ENCODE peak calls at places on chromosome 18, in seven cellular contexts. One of them, this sample, is unnamed.

GRCh38 chr18:56789004-56789888 is 138.1 kb downstream of the WDR7 start:
- DNase-seq in Calu3: peak; percentile 26
- DNase-seq in activated naive CD4-positive, alpha-beta T cell treated with anti-CD3 and anti-CD28 coated beads, Interleukin-2, amount 50 U/mL, for 72 hours: no peak
- DNase-seq in H1: no peak
- DNase-seq in erythroblast: peak; percentile 41
- DNase-seq in progenitor cell of endocrine pancreas: no peak
- DNase-seq in NCI-H146: peak; percentile 19
- DNase-seq in this sample: peak; percentile 35

GRCh38 chr18:63422862-63423304 is 607 bp upstream of the VPS4B start:
- DNase-seq in activated naive CD4-positive, alpha-beta T cell treated with anti-CD3 and anti-CD28 coated beads, Interleukin-2, amount 50 U/mL, for 72 hours: no peak
- DNase-seq in Calu3: no peak
- DNase-seq in erythroblast: no peak
- DNase-seq in H1: no peak
- DNase-seq in progenitor cell of endocrine pancreas: no peak
- DNase-seq in NCI-H146: peak; percentile 95
- DNase-seq in this sample: no peak

GRCh38 chr18:9765505-9765904 is 57.4 kb downstream of the RAB31 start:
- DNase-seq in H1: no peak
- DNase-seq in progenitor cell of endocrine pancreas: no peak
- DNase-seq in erythroblast: no peak
- DNase-seq in NCI-H146: no peak
- DNase-seq in Calu3: no peak
- DNase-seq in activated naive CD4-positive, alpha-beta T cell treated with anti-CD3 and anti-CD28 coated beads, Interleukin-2, amount 50 U/mL, for 72 hours: no peak
- DNase-seq in this sample: no peak

GRCh38 chr18:58682429-58683069 is 11.3 kb downstream of the MALT1 start:
- DNase-seq in NCI-H146: no peak
- DNase-seq in Calu3: peak; percentile 69
- DNase-seq in progenitor cell of endocrine pancreas: no peak
- DNase-seq in H1: no peak
- DNase-seq in activated naive CD4-positive, alpha-beta T cell treated with anti-CD3 and anti-CD28 coated beads, Interleukin-2, amount 50 U/mL, for 72 hours: no peak
- DNase-seq in erythroblast: peak; percentile 86
- DNase-seq in this sample: no peak

GRCh38 chr18:55320399-55321255 is 267.4 kb downstream of the TCF4 start:
- DNase-seq in activated naive CD4-positive, alpha-beta T cell treated with anti-CD3 and anti-CD28 coated beads, Interleukin-2, amount 50 U/mL, for 72 hours: no peak
- DNase-seq in erythroblast: no peak
- DNase-seq in H1: no peak
- DNase-seq in NCI-H146: no peak
- DNase-seq in Calu3: no peak
- DNase-seq in progenitor cell of endocrine pancreas: no peak
- DNase-seq in this sample: no peak

GRCh38 chr18:75227535-75227934 is 16.9 kb downstream of the TSHZ1 start:
- DNase-seq in NCI-H146: no peak
- DNase-seq in erythroblast: no peak
- DNase-seq in progenitor cell of endocrine pancreas: no peak
- DNase-seq in activated naive CD4-positive, alpha-beta T cell treated with anti-CD3 and anti-CD28 coated beads, Interleukin-2, amount 50 U/mL, for 72 hours: no peak
- DNase-seq in H1: no peak
- DNase-seq in Calu3: no peak
- DNase-seq in this sample: no peak

GRCh38 chr18:10727477-10727876 is 201.7 kb downstream of the NAPG start:
- DNase-seq in NCI-H146: peak; percentile 81
- DNase-seq in activated naive CD4-positive, alpha-beta T cell treated with anti-CD3 and anti-CD28 coated beads, Interleukin-2, amount 50 U/mL, for 72 hours: no peak
- DNase-seq in H1: no peak
- DNase-seq in Calu3: no peak
- DNase-seq in erythroblast: no peak
- DNase-seq in progenitor cell of endocrine pancreas: no peak
- DNase-seq in this sample: no peak

GRCh38 chr18:48923746-48924580 is 26.8 kb downstream of the SMAD7 start:
- DNase-seq in activated naive CD4-positive, alpha-beta T cell treated with anti-CD3 and anti-CD28 coated beads, Interleukin-2, amount 50 U/mL, for 72 hours: no peak
- DNase-seq in H1: no peak
- DNase-seq in Calu3: no peak
- DNase-seq in NCI-H146: no peak
- DNase-seq in progenitor cell of endocrine pancreas: no peak
- DNase-seq in erythroblast: no peak
- DNase-seq in this sample: no peak

GRCh38 chr18:26516964-26517363 is 31.4 kb downstream of the KCTD1 start:
- DNase-seq in Calu3: no peak
- DNase-seq in H1: no peak
- DNase-seq in activated naive CD4-positive, alpha-beta T cell treated with anti-CD3 and anti-CD28 coated beads, Interleukin-2, amount 50 U/mL, for 72 hours: no peak
- DNase-seq in erythroblast: no peak
- DNase-seq in NCI-H146: no peak
- DNase-seq in progenitor cell of endocrine pancreas: no peak
- DNase-seq in this sample: no peak

GRCh38 chr18:48085781-48086487 is 155.5 kb upstream of the SMAD2 start:
- DNase-seq in H1: no peak
- DNase-seq in progenitor cell of endocrine pancreas: no peak
- DNase-seq in Calu3: no peak
- DNase-seq in erythroblast: no peak
- DNase-seq in NCI-H146: no peak
- DNase-seq in activated naive CD4-positive, alpha-beta T cell treated with anti-CD3 and anti-CD28 coated beads, Interleukin-2, amount 50 U/mL, for 72 hours: no peak
- DNase-seq in this sample: no peak

GRCh38 chr18:12621737-12622306 is 36.1 kb downstream of the SPIRE1 start:
- DNase-seq in erythroblast: no peak
- DNase-seq in Calu3: no peak
- DNase-seq in activated naive CD4-positive, alpha-beta T cell treated with anti-CD3 and anti-CD28 coated beads, Interleukin-2, amount 50 U/mL, for 72 hours: no peak
- DNase-seq in progenitor cell of endocrine pancreas: no peak
- DNase-seq in H1: no peak
- DNase-seq in NCI-H146: no peak
- DNase-seq in this sample: no peak

GRCh38 chr18:29184654-29185053 is 1007.7 kb upstream of the CDH2 start:
- DNase-seq in activated naive CD4-positive, alpha-beta T cell treated with anti-CD3 and anti-CD28 coated beads, Interleukin-2, amount 50 U/mL, for 72 hours: no peak
- DNase-seq in Calu3: no peak
- DNase-seq in NCI-H146: no peak
- DNase-seq in H1: no peak
- DNase-seq in erythroblast: no peak
- DNase-seq in progenitor cell of endocrine pancreas: no peak
- DNase-seq in this sample: no peak

This sample was measured in iPS DF 19.7.